ENCODE peak calls at places on chromosomes 13 and 19, in nine cellular contexts. N is AG09309, X is body of pancreas, A is psoas muscle, J is transverse colon, K is A673, S is fibroblast of villous mesenchyme, W is colonic mucosa, E is GM23248. O is an unnamed sample.

GRCh38 chr19:23983406-23983805 is 68.7 kb downstream of the ZNF726 start:
- DNase-seq in J (no peak), K (no peak), S (no peak), N (no peak), E (peak), X (no peak), A (no peak), W (no peak), O (no peak)

GRCh38 chr13:50208826-50209335 is 193.6 kb downstream of the KCNRG start:
- DNase-seq in J (peak), K (peak), E (peak), A (peak), X (peak), N (peak), S (peak), W (peak), O (no peak)

GRCh38 chr13:71304861-71305260 is 562.1 kb downstream of the DACH1 start:
- DNase-seq in E (no peak), K (no peak), J (no peak), X (no peak), S (no peak), N (no peak), W (no peak), A (no peak), O (no peak)

GRCh38 chr13:41608779-41609178 is 151.4 kb downstream of the RGCC start:
- DNase-seq in K (no peak), W (no peak), A (no peak), X (no peak), J (no peak), N (no peak), E (peak), S (no peak), O (no peak)

GRCh38 chr13:45784755-45785675 is 66.5 kb downstream of the SIAH3 start:
- DNase-seq in X (no peak), E (no peak), K (no peak), S (no peak), A (no peak), W (no peak), N (no peak), J (no peak), O (no peak)

GRCh38 chr19:45866400-45867176 is 2.5 kb downstream of the FOXA3 start:
- DNase-seq in K (no peak), X (no peak), S (no peak), N (no peak), W (peak), E (no peak), A (no peak), J (peak), O (no peak)

GRCh38 chr19:2047449-2048103 is 3.5 kb downstream of the MKNK2 start:
- DNase-seq in A (peak), S (peak), X (peak), K (no peak), W (peak), E (peak), N (no peak), J (peak), O (no peak)

GRCh38 chr13:77701305-77701704 is 3.8 kb downstream of the SLAIN1 start:
- DNase-seq in N (no peak), K (no peak), S (no peak), E (no peak), X (no peak), A (no peak), W (no peak), J (no peak), O (no peak)

GRCh38 chr13:59444210-59444857 is 719.4 kb downstream of the DIAPH3 start:
- DNase-seq in A (no peak), N (no peak), J (no peak), W (no peak), K (no peak), S (no peak), E (no peak), X (no peak), O (no peak)

GRCh38 chr13:59666504-59666903 is 497.2 kb downstream of the DIAPH3 start:
- DNase-seq in J (no peak), N (no peak), K (peak), E (no peak), A (no peak), X (no peak), S (no peak), W (no peak), O (no peak)

GRCh38 chr13:23645851-23646250 is 75.6 kb downstream of the TNFRSF19 start:
- DNase-seq in J (no peak), X (no peak), W (no peak), N (no peak), A (no peak), E (no peak), S (no peak), K (no peak), O (no peak)

GRCh38 chr13:21817878-21818277 is 147.0 kb downstream of the FGF9 start:
- DNase-seq in N (no peak), S (no peak), K (no peak), W (no peak), E (no peak), A (no peak), X (no peak), J (no peak), O (no peak)

GRCh38 chr13:32587014-32587773 is 942 bp downstream of the PDS5B start:
- DNase-seq in N (no peak), E (peak), J (peak), X (peak), W (peak), S (peak), A (peak), K (peak), O (no peak)

GRCh38 chr19:15048885-15049541 is at the start of gene CASP14:
- DNase-seq in W (no peak), E (no peak), K (no peak), A (no peak), J (no peak), N (no peak), X (no peak), S (no peak), O (no peak)
- H3K4me3 ChIP-seq in W (no peak), E (no peak), K (no peak), A (no peak), J (no peak), N (no peak), X (no peak), S (no peak), O (no peak)

GRCh38 chr13:30323524-30323923 is 16.2 kb upstream of the KATNAL1 start:
- DNase-seq in W (no peak), E (peak), K (no peak), S (no peak), J (no peak), A (no peak), X (no peak), N (no peak), O (no peak)
- H3K4me3 ChIP-seq in W (no peak), E (no peak), K (no peak), S (no peak), J (no peak), A (no peak), X (no peak), N (no peak), O (no peak)

GRCh38 chr19:52191951-52192350 is 2.1 kb downstream of the PPP2R1A start:
- DNase-seq in K (no peak), X (no peak), E (no peak), J (no peak), A (no peak), W (no peak), N (no peak), S (no peak), O (no peak)
- H3K4me3 ChIP-seq in K (peak), X (no peak), E (peak), J (peak), A (peak), W (no peak), N (no peak), S (no peak), O (peak)

DNA sequence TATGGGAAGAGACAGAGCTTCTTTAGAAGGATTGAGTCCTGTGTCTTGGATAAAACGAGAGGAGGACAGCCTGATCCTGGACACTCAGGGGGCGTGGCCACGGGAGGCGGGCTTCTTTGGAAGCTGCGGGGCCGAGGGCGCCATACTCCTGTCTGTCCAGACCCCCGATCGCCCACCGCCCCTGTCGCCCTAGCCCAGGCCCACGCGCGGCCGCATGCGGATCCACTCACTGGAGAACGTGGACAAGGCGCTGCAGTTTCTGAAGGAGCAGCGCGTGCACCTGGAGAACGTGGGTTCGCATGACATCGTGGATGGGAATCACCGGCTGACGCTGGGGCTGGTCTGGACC is 23.1 kb downstream of the SPTBN4 start:
- DNase-seq in K (no peak), N (no peak), A (peak), S (no peak), W (no peak), J (no peak), E (no peak), X (no peak), O (no peak)
- H3K4me3 ChIP-seq in K (no peak), N (no peak), A (no peak), S (no peak), W (no peak), J (no peak), E (no peak), X (no peak), O (no peak)

GRCh38 chr19:17967258-17968051 is 548 bp downstream of the KCNN1 start:
- DNase-seq in E (no peak), N (no peak), S (no peak), K (peak), X (no peak), J (no peak), W (no peak), A (no peak), O (no peak)
- H3K4me3 ChIP-seq in E (no peak), N (no peak), S (no peak), K (peak), X (no peak), J (no peak), W (no peak), A (peak), O (no peak)

GRCh38 chr13:99660101-99660500 is 158.8 kb downstream of the TM9SF2 start:
- DNase-seq in X (no peak), J (no peak), S (no peak), E (no peak), K (no peak), A (no peak), W (no peak), N (no peak), O (no peak)
- H3K4me3 ChIP-seq in X (no peak), J (no peak), S (no peak), E (no peak), K (no peak), A (no peak), W (no peak), N (no peak), O (no peak)

DNA sequence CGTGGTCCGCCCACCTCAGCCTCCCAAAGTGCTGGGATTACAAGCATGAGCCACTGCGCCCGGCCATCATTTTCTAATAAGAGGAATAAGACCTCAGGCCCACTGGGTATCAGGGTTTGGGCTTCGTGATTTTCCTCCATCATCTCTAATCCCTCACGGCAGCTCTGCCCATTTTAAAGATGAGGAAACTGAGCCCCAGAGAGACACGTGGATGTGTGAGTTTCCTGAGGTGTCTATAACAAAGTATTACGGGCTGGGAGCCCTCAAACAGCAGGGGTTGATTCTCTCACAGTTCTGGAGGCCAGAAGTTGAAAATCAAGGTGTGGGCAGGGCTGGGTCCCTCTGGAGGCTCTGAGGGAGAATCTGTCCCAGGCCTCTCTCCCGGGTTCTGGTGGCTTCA is 33.7 kb downstream of the MYO9B start:
- DNase-seq in N (no peak), W (no peak), X (no peak), A (no peak), J (no peak), S (no peak), K (no peak), E (no peak), O (no peak)
- H3K4me3 ChIP-seq in N (no peak), W (no peak), X (no peak), A (no peak), J (no peak), S (no peak), K (no peak), E (no peak), O (no peak)

GRCh38 chr13:112178769-112179168 is 111.8 kb downstream of the SOX1 start:
- DNase-seq in S (no peak), N (no peak), W (no peak), J (no peak), A (no peak), X (no peak), E (no peak), K (no peak), O (no peak)

GRCh38 chr13:112179421-112179820 is 112.5 kb downstream of the SOX1 start:
- DNase-seq in X (no peak), E (no peak), S (no peak), J (no peak), W (no peak), K (no peak), A (no peak), N (no peak), O (no peak)

GRCh38 chr13:112181336-112182051 is 114.5 kb downstream of the SOX1 start:
- DNase-seq in N (no peak), K (no peak), E (no peak), S (no peak), A (no peak), W (no peak), J (no peak), X (no peak), O (no peak)

GRCh38 chr13:112177889-112178288 is 110.9 kb downstream of the SOX1 start:
- DNase-seq in A (no peak), E (no peak), W (no peak), X (no peak), N (no peak), K (peak), J (no peak), S (no peak), O (no peak)

DNA sequence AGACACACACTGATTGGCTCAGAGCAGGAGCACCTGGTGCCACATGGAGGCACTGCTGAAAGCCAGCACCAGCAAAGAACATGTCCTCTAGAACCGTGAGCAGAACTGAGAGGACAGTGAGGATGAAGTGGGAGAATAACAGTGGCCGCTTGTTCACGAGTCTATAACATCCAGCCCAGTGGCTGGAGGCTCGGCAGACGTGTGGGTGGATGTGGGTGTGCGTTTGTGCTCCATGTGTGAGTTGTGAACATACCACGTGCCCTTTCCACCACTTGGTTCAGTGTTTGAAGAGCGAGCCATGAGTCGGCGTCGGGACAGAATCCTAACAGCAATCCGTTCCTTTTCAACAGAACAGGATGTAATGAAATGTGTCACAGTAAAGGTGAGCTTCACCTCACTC is 113.0 kb downstream of the SOX1 start:
- DNase-seq in S (no peak), N (no peak), X (no peak), E (no peak), W (no peak), J (no peak), A (no peak), K (no peak), O (no peak)
- H3K4me3 ChIP-seq in S (no peak), N (no peak), X (no peak), E (no peak), W (no peak), J (no peak), A (no peak), K (no peak), O (no peak)

DNA sequence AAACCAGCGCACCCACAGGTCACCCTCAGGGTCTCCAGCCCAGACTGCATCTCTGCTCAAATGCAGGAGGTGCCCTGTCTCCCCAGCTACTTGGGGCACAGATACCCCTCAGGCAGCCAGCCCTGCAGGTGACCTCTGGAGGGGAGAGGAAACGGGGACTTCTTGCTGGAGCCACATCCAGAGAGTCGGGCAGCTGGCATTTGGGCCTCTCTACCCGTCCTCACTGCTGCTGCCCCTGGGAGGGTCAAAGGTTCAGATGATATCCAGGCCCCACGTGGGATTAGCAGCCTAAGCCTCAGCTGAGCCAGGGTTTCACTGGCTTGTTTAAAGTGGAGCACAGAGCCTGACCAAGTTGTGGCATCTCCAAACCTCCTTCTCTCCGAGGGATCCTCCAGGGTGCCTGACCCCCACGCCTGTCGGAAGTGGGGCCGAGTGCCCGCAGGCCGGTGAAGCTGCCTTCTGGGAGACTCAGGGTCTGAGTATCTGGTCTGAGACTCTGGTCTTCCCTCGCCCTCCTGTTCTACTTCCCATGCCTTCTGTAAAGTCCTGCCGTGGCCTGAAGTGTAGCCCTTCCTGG is 2.2 kb downstream of the RASA3 start:
- DNase-seq in X (no peak), W (no peak), A (peak), E (peak), S (peak), J (no peak), N (no peak), K (no peak), O (no peak)
- H3K4me3 ChIP-seq in X (no peak), W (peak), A (peak), E (peak), S (peak), J (peak), N (peak), K (peak), O (peak)